ENCODE peak calls at places on chromosomes 11 and 22, in nine cellular contexts. P is ACHN; E is T-cell; U is activated gamma-delta T cell treated with Interleukin-2 at 50 U/mL for 16 hours; B is stimulated activated CD8-positive, alpha-beta memory T cell treated with anti-CD3 and anti-CD28 coated beads, Interleukin-15, amount 100 ng/mL, for 1 hour; X is OCI-LY7; S is kidney epithelial cell; V is EH; O is NAMALWA. T is an unnamed sample.

GRCh38 chr11:86931965-86932332 is 23.2 kb downstream of the FZD4 start:
- DNase-seq in P (peak), E (no peak), U (no peak), B (no peak), X (no peak), S (no peak), V (peak), O (no peak), T (peak)

GRCh38 chr22:29156507-29156906 is 49.2 kb upstream of the EMID1 start:
- DNase-seq in P (no peak), E (no peak), U (no peak), B (no peak), X (no peak), S (no peak), V (peak), O (peak), T (peak)

GRCh38 chr11:58075781-58076180 is 45.0 kb downstream of the OR6Q1 start:
- DNase-seq in P (no peak), E (no peak), U (no peak), B (no peak), X (no peak), S (no peak), V (peak), O (no peak), T (no peak)

GRCh38 chr11:121595717-121596156 is 143.0 kb upstream of the SORL1-AS1 start:
- DNase-seq in P (peak), E (no peak), U (no peak), B (no peak), X (no peak), S (peak), V (peak), O (no peak), T (peak)

GRCh38 chr11:61617515-61617914 is 36.6 kb upstream of the SYT7 start:
- DNase-seq in P (no peak), E (no peak), U (no peak), B (no peak), X (no peak), S (no peak), V (no peak), O (peak), T (no peak)

GRCh38 chr22:36873614-36874308 is 13.0 kb downstream of the NCF4 start:
- DNase-seq in P (peak), E (no peak), U (no peak), B (no peak), X (peak), S (no peak), V (peak), O (peak), T (peak)

GRCh38 chr11:45193695-45194094 is 47.3 kb downstream of the PRDM11 start:
- DNase-seq in P (no peak), E (no peak), U (no peak), B (no peak), X (no peak), S (no peak), V (no peak), O (no peak), T (no peak)

GRCh38 chr11:44578279-44578678 is 12.8 kb downstream of the CD82 start:
- DNase-seq in P (no peak), E (no peak), U (no peak), B (no peak), X (no peak), S (no peak), V (no peak), O (no peak), T (peak)

GRCh38 chr22:24247564-24248344 is 2.9 kb upstream of the GGT5 start:
- DNase-seq in P (peak), E (peak), U (peak), B (no peak), X (peak), S (no peak), V (peak), O (peak), T (peak)

GRCh38 chr11:115423728-115424459 is 80.3 kb downstream of the CADM1 start:
- DNase-seq in P (no peak), E (no peak), U (no peak), B (no peak), X (no peak), S (no peak), V (no peak), O (no peak), T (no peak)

GRCh38 chr11:120063686-120064340 is 74.1 kb downstream of the TRIM29 start:
- DNase-seq in P (no peak), E (no peak), U (no peak), B (no peak), X (no peak), S (no peak), V (no peak), O (no peak), T (no peak)

GRCh38 chr11:73218830-73219215 is 742 bp downstream of the P2RY2 start:
- DNase-seq in P (no peak), E (no peak), U (no peak), B (no peak), X (no peak), S (no peak), V (no peak), O (no peak), T (no peak)

GRCh38 chr11:18145025-18145424 is 12.7 kb downstream of the MRGPRX3 start:
- DNase-seq in P (no peak), E (no peak), U (no peak), B (no peak), X (no peak), S (no peak), V (no peak), O (no peak), T (peak)

GRCh38 chr22:46433318-46433717 is 97.8 kb downstream of the TRMU start:
- DNase-seq in P (no peak), E (no peak), U (no peak), B (no peak), X (peak), S (no peak), V (no peak), O (no peak), T (peak)

GRCh38 chr11:82750643-82751139 is 17.0 kb upstream of the FAM181B start:
- DNase-seq in P (no peak), E (no peak), U (no peak), B (no peak), X (no peak), S (peak), V (peak), O (no peak), T (peak)

GRCh38 chr11:119783466-119784400 is 54.7 kb upstream of the NECTIN1 start:
- DNase-seq in P (no peak), E (no peak), U (no peak), B (no peak), X (no peak), S (no peak), V (no peak), O (no peak), T (peak)

GRCh38 chr11:84947970-84948600 is 679.1 kb downstream of the DLG2 start:
- DNase-seq in P (no peak), E (no peak), U (no peak), B (no peak), X (no peak), S (peak), V (peak), O (no peak), T (no peak)

GRCh38 chr11:90656171-90656570 is 433.3 kb upstream of the CHORDC1 start:
- DNase-seq in P (no peak), E (no peak), U (no peak), B (no peak), X (no peak), S (no peak), V (no peak), O (no peak), T (no peak)